ENCODE peak calls at places on chromosomes 6 and 20, in ten cellular contexts. P is NCI-H1417; E is GM10248; Q is heart left ventricle; R is effector memory CD4-positive, alpha-beta T cell; F is C1 segment of cervical spinal cord; J is GM23338; V is A549; K is osteocyte; L is HS-27A. D is an unnamed sample.

GRCh38 chr20:5596401-5597193 is 153.6 kb upstream of the SHLD1 start:
- DNase-seq in P (no peak), E (peak), Q (no peak), R (no peak), F (no peak), J (no peak), V (no peak), K (no peak), L (no peak), D (no peak)

GRCh38 chr6:95228636-95229035 is 348.7 kb upstream of the MANEA start:
- DNase-seq in P (peak), E (no peak), Q (no peak), R (no peak), F (no peak), J (no peak), V (no peak), K (no peak), L (no peak), D (no peak)

GRCh38 chr6:27176096-27176495 is 71.4 kb upstream of the PRSS16 start:
- DNase-seq in P (peak), E (no peak), Q (no peak), R (no peak), F (no peak), J (no peak), V (no peak), K (no peak), L (no peak), D (no peak)

GRCh38 chr20:11496382-11496781 is 421.3 kb upstream of the BTBD3 start:
- DNase-seq in P (no peak), E (no peak), Q (no peak), R (no peak), F (no peak), J (no peak), V (no peak), K (no peak), L (no peak), D (no peak)

GRCh38 chr6:37565267-37566208 is 65.8 kb upstream of the CCDC167 start:
- DNase-seq in P (peak), E (no peak), Q (no peak), R (no peak), F (peak), J (peak), V (no peak), K (no peak), L (no peak), D (no peak)

GRCh38 chr6:27208042-27208441 is 39.5 kb upstream of the PRSS16 start:
- DNase-seq in P (no peak), E (no peak), Q (no peak), R (no peak), F (no peak), J (peak), V (no peak), K (no peak), L (no peak), D (no peak)

GRCh38 chr20:36101201-36101600 is 53.3 kb upstream of the EPB41L1 start:
- DNase-seq in P (peak), E (no peak), Q (no peak), R (no peak), F (no peak), J (no peak), V (no peak), K (no peak), L (no peak), D (no peak)

GRCh38 chr20:47318596-47319516 is 37.6 kb downstream of the ZMYND8 start:
- DNase-seq in P (peak), E (no peak), Q (peak), R (no peak), F (peak), J (peak), V (peak), K (no peak), L (no peak), D (no peak)

GRCh38 chr20:33507461-33507860 is 17.6 kb downstream of the CBFA2T2 start:
- DNase-seq in P (no peak), E (no peak), Q (no peak), R (no peak), F (no peak), J (no peak), V (no peak), K (no peak), L (no peak), D (no peak)

GRCh38 chr6:76876922-76877553 is 586.3 kb downstream of the HTR1B start:
- DNase-seq in P (peak), E (no peak), Q (no peak), R (no peak), F (no peak), J (peak), V (no peak), K (no peak), L (no peak), D (no peak)

D was measured in effector CD4-positive, alpha-beta T cell.